ENCODE peak calls at places on chromosomes 16 and 17, in nine cellular contexts. One of them, this sample, is unnamed.

GRCh38 chr17:49822829-49823228 is 25.0 kb downstream of the TAC4 start:
- DNase-seq in pulmonary artery endothelial cell: no peak
- DNase-seq in psoas muscle: peak
- DNase-seq in NCI-H1048: no peak
- DNase-seq in stimulated activated CD4-positive, alpha-beta T cell treated with anti-CD3 and anti-CD28 coated beads, Interleukin-2, amount 100 ng/mL, for 48 hours: no peak
- DNase-seq in stimulated activated CD8-positive, alpha-beta memory T cell treated with anti-CD3 and anti-CD28 coated beads, Interleukin-4, amount 100 ng/mL, for 1 hour: no peak
- DNase-seq in smooth muscle cell of the brain vasculature: no peak
- DNase-seq in AG08395: peak
- DNase-seq in PC-3: no peak
- DNase-seq in this sample: no peak

GRCh38 chr16:53191413-53191812 is 136.6 kb downstream of the CHD9 start:
- DNase-seq in AG08395: no peak
- DNase-seq in smooth muscle cell of the brain vasculature: no peak
- DNase-seq in stimulated activated CD8-positive, alpha-beta memory T cell treated with anti-CD3 and anti-CD28 coated beads, Interleukin-4, amount 100 ng/mL, for 1 hour: no peak
- DNase-seq in stimulated activated CD4-positive, alpha-beta T cell treated with anti-CD3 and anti-CD28 coated beads, Interleukin-2, amount 100 ng/mL, for 48 hours: no peak
- DNase-seq in PC-3: no peak
- DNase-seq in NCI-H1048: no peak
- DNase-seq in pulmonary artery endothelial cell: no peak
- DNase-seq in psoas muscle: no peak
- DNase-seq in this sample: no peak

GRCh38 chr16:84739349-84740124 is 39.7 kb downstream of the USP10 start:
- DNase-seq in NCI-H1048: no peak
- DNase-seq in stimulated activated CD4-positive, alpha-beta T cell treated with anti-CD3 and anti-CD28 coated beads, Interleukin-2, amount 100 ng/mL, for 48 hours: no peak
- DNase-seq in pulmonary artery endothelial cell: no peak
- DNase-seq in smooth muscle cell of the brain vasculature: no peak
- DNase-seq in psoas muscle: no peak
- DNase-seq in AG08395: peak
- DNase-seq in stimulated activated CD8-positive, alpha-beta memory T cell treated with anti-CD3 and anti-CD28 coated beads, Interleukin-4, amount 100 ng/mL, for 1 hour: no peak
- DNase-seq in PC-3: peak
- DNase-seq in this sample: no peak

GRCh38 chr16:51818342-51818944 is 667.4 kb upstream of the SALL1 start:
- DNase-seq in psoas muscle: no peak
- DNase-seq in NCI-H1048: no peak
- DNase-seq in PC-3: peak
- DNase-seq in AG08395: peak
- DNase-seq in stimulated activated CD4-positive, alpha-beta T cell treated with anti-CD3 and anti-CD28 coated beads, Interleukin-2, amount 100 ng/mL, for 48 hours: peak
- DNase-seq in pulmonary artery endothelial cell: no peak
- DNase-seq in smooth muscle cell of the brain vasculature: peak
- DNase-seq in stimulated activated CD8-positive, alpha-beta memory T cell treated with anti-CD3 and anti-CD28 coated beads, Interleukin-4, amount 100 ng/mL, for 1 hour: no peak
- DNase-seq in this sample: no peak

GRCh38 chr17:35795007-35795870 is at the start of gene MMP28:
- DNase-seq in stimulated activated CD8-positive, alpha-beta memory T cell treated with anti-CD3 and anti-CD28 coated beads, Interleukin-4, amount 100 ng/mL, for 1 hour: no peak
- DNase-seq in NCI-H1048: no peak
- DNase-seq in smooth muscle cell of the brain vasculature: no peak
- DNase-seq in psoas muscle: peak
- DNase-seq in PC-3: peak
- DNase-seq in pulmonary artery endothelial cell: no peak
- DNase-seq in AG08395: peak
- DNase-seq in stimulated activated CD4-positive, alpha-beta T cell treated with anti-CD3 and anti-CD28 coated beads, Interleukin-2, amount 100 ng/mL, for 48 hours: no peak
- DNase-seq in this sample: peak

GRCh38 chr17:30211371-30211770 is 24.1 kb downstream of the SLC6A4 start:
- DNase-seq in PC-3: no peak
- DNase-seq in stimulated activated CD8-positive, alpha-beta memory T cell treated with anti-CD3 and anti-CD28 coated beads, Interleukin-4, amount 100 ng/mL, for 1 hour: no peak
- DNase-seq in smooth muscle cell of the brain vasculature: no peak
- DNase-seq in NCI-H1048: no peak
- DNase-seq in pulmonary artery endothelial cell: no peak
- DNase-seq in AG08395: no peak
- DNase-seq in stimulated activated CD4-positive, alpha-beta T cell treated with anti-CD3 and anti-CD28 coated beads, Interleukin-2, amount 100 ng/mL, for 48 hours: no peak
- DNase-seq in psoas muscle: no peak
- DNase-seq in this sample: peak

GRCh38 chr17:48290378-48290777 is 139.6 kb downstream of the SKAP1 start:
- DNase-seq in stimulated activated CD8-positive, alpha-beta memory T cell treated with anti-CD3 and anti-CD28 coated beads, Interleukin-4, amount 100 ng/mL, for 1 hour: no peak
- DNase-seq in psoas muscle: no peak
- DNase-seq in PC-3: peak
- DNase-seq in AG08395: no peak
- DNase-seq in stimulated activated CD4-positive, alpha-beta T cell treated with anti-CD3 and anti-CD28 coated beads, Interleukin-2, amount 100 ng/mL, for 48 hours: no peak
- DNase-seq in pulmonary artery endothelial cell: no peak
- DNase-seq in NCI-H1048: no peak
- DNase-seq in smooth muscle cell of the brain vasculature: no peak
- DNase-seq in this sample: no peak

GRCh38 chr17:64357191-64357981 is 33.3 kb downstream of the PECAM1 start:
- DNase-seq in NCI-H1048: no peak
- DNase-seq in PC-3: peak
- DNase-seq in stimulated activated CD4-positive, alpha-beta T cell treated with anti-CD3 and anti-CD28 coated beads, Interleukin-2, amount 100 ng/mL, for 48 hours: no peak
- DNase-seq in pulmonary artery endothelial cell: peak
- DNase-seq in smooth muscle cell of the brain vasculature: peak
- DNase-seq in stimulated activated CD8-positive, alpha-beta memory T cell treated with anti-CD3 and anti-CD28 coated beads, Interleukin-4, amount 100 ng/mL, for 1 hour: no peak
- DNase-seq in psoas muscle: peak
- DNase-seq in AG08395: peak
- DNase-seq in this sample: no peak

GRCh38 chr16:27847030-27847550 is 216.4 kb downstream of the GSG1L start:
- DNase-seq in pulmonary artery endothelial cell: no peak
- DNase-seq in NCI-H1048: no peak
- DNase-seq in psoas muscle: no peak
- DNase-seq in smooth muscle cell of the brain vasculature: no peak
- DNase-seq in PC-3: peak
- DNase-seq in stimulated activated CD8-positive, alpha-beta memory T cell treated with anti-CD3 and anti-CD28 coated beads, Interleukin-4, amount 100 ng/mL, for 1 hour: no peak
- DNase-seq in AG08395: no peak
- DNase-seq in stimulated activated CD4-positive, alpha-beta T cell treated with anti-CD3 and anti-CD28 coated beads, Interleukin-2, amount 100 ng/mL, for 48 hours: no peak
- DNase-seq in this sample: no peak

GRCh38 chr16:69711115-69711740 is 15.1 kb downstream of the NQO1 start:
- DNase-seq in stimulated activated CD8-positive, alpha-beta memory T cell treated with anti-CD3 and anti-CD28 coated beads, Interleukin-4, amount 100 ng/mL, for 1 hour: no peak
- DNase-seq in smooth muscle cell of the brain vasculature: no peak
- DNase-seq in NCI-H1048: no peak
- DNase-seq in AG08395: no peak
- DNase-seq in stimulated activated CD4-positive, alpha-beta T cell treated with anti-CD3 and anti-CD28 coated beads, Interleukin-2, amount 100 ng/mL, for 48 hours: no peak
- DNase-seq in PC-3: peak
- DNase-seq in psoas muscle: no peak
- DNase-seq in pulmonary artery endothelial cell: no peak
- DNase-seq in this sample: no peak

GRCh38 chr17:61064087-61064951 is 335.3 kb upstream of the TBX2 start:
- DNase-seq in PC-3: no peak
- DNase-seq in NCI-H1048: no peak
- DNase-seq in psoas muscle: no peak
- DNase-seq in stimulated activated CD4-positive, alpha-beta T cell treated with anti-CD3 and anti-CD28 coated beads, Interleukin-2, amount 100 ng/mL, for 48 hours: no peak
- DNase-seq in AG08395: peak
- DNase-seq in smooth muscle cell of the brain vasculature: no peak
- DNase-seq in pulmonary artery endothelial cell: no peak
- DNase-seq in stimulated activated CD8-positive, alpha-beta memory T cell treated with anti-CD3 and anti-CD28 coated beads, Interleukin-4, amount 100 ng/mL, for 1 hour: no peak
- DNase-seq in this sample: no peak